ENCODE peak calls at places on chromosomes 16 and 17, in eight cellular contexts. H is upper lobe of right lung; R is cardiac muscle cell; M is cardiac septum; D is GM23248; I is Daoy; B is hippocampal formation; W is stimulated activated CD8-positive, alpha-beta memory T cell treated with anti-CD3 and anti-CD28 coated beads, Interleukin-4, amount 100 ng/mL, for 4 hours. P is an unnamed sample.

GRCh38 chr16:9007177-9007794 is 43.6 kb upstream of the USP7 start:
- DNase-seq in H (no peak), R (no peak), M (no peak), D (peak), I (no peak), B (no peak), W (no peak), P (no peak)

GRCh38 chr17:82272495-82273326 is 789 bp downstream of the CSNK1D start:
- DNase-seq in H (peak), R (peak), M (peak), D (peak), I (no peak), B (no peak), W (peak), P (no peak)

GRCh38 chr17:58215685-58216084 is 3.4 kb downstream of the MKS1 start:
- DNase-seq in H (no peak), R (no peak), M (no peak), D (no peak), I (no peak), B (no peak), W (no peak), P (no peak)

GRCh38 chr16:57147381-57148191 is 38.3 kb downstream of the PSME3IP1 start:
- DNase-seq in H (no peak), R (no peak), M (no peak), D (peak), I (no peak), B (no peak), W (no peak), P (no peak)

GRCh38 chr16:70695351-70696070 is 9.7 kb upstream of the MTSS2 start:
- DNase-seq in H (peak), R (peak), M (peak), D (no peak), I (no peak), B (no peak), W (no peak), P (no peak)

GRCh38 chr16:11190585-11191565 is 65.1 kb downstream of the SOCS1 start:
- DNase-seq in H (no peak), R (no peak), M (no peak), D (peak), I (peak), B (no peak), W (no peak), P (no peak)

GRCh38 chr17:59651346-59651745 is 31.7 kb downstream of the CLTC start:
- DNase-seq in H (no peak), R (no peak), M (no peak), D (peak), I (peak), B (no peak), W (no peak), P (no peak)

GRCh38 chr17:76189741-76190140 is 48.7 kb upstream of the FOXJ1 start:
- DNase-seq in H (no peak), R (no peak), M (no peak), D (no peak), I (no peak), B (no peak), W (no peak), P (no peak)

GRCh38 chr17:72510454-72511016 is 389.7 kb downstream of the SOX9 start:
- DNase-seq in H (no peak), R (no peak), M (no peak), D (peak), I (peak), B (no peak), W (no peak), P (peak)

GRCh38 chr17:73018599-73018998 is 73.9 kb downstream of the SLC39A11 start:
- DNase-seq in H (no peak), R (no peak), M (no peak), D (no peak), I (no peak), B (no peak), W (no peak), P (no peak)

GRCh38 chr16:17382949-17383348 is 87.8 kb downstream of the XYLT1 start:
- DNase-seq in H (no peak), R (no peak), M (peak), D (no peak), I (no peak), B (no peak), W (no peak), P (no peak)